ENCODE peak calls at places on chromosomes 7 and 10, in ten cellular contexts. One of them, this sample, is unnamed.

GRCh38 chr7:50632561-50633413 is 67.6 kb upstream of the DDC start:
- DNase-seq in Caki2: peak
- DNase-seq in neuronal stem cell: no peak
- DNase-seq in activated naive CD4-positive, alpha-beta T cell treated with anti-CD3 and anti-CD28 coated beads for 36 hours: peak
- DNase-seq in bronchial epithelial cell: peak
- DNase-seq in posterior cingulate gyrus: no peak
- DNase-seq in brain pericyte: no peak
- DNase-seq in ascending aorta: no peak
- DNase-seq in GM23248: peak
- DNase-seq in mucosa of gallbladder: peak
- DNase-seq in this sample: peak

GRCh38 chr10:61618388-61618961 is 44.3 kb upstream of the CABCOCO1 start:
- DNase-seq in bronchial epithelial cell: no peak
- DNase-seq in mucosa of gallbladder: no peak
- DNase-seq in ascending aorta: no peak
- DNase-seq in GM23248: no peak
- DNase-seq in brain pericyte: no peak
- DNase-seq in posterior cingulate gyrus: no peak
- DNase-seq in neuronal stem cell: no peak
- DNase-seq in activated naive CD4-positive, alpha-beta T cell treated with anti-CD3 and anti-CD28 coated beads for 36 hours: no peak
- DNase-seq in Caki2: no peak
- DNase-seq in this sample: no peak

GRCh38 chr10:78218833-78219490 is 185.3 kb downstream of the RPS24 start:
- DNase-seq in ascending aorta: no peak
- DNase-seq in Caki2: no peak
- DNase-seq in GM23248: no peak
- DNase-seq in activated naive CD4-positive, alpha-beta T cell treated with anti-CD3 and anti-CD28 coated beads for 36 hours: no peak
- DNase-seq in neuronal stem cell: no peak
- DNase-seq in posterior cingulate gyrus: no peak
- DNase-seq in bronchial epithelial cell: no peak
- DNase-seq in mucosa of gallbladder: no peak
- DNase-seq in brain pericyte: no peak
- DNase-seq in this sample: no peak

GRCh38 chr7:5689118-5689517 is 92.3 kb downstream of the RNF216 start:
- DNase-seq in brain pericyte: no peak
- DNase-seq in neuronal stem cell: no peak
- DNase-seq in mucosa of gallbladder: no peak
- DNase-seq in GM23248: peak
- DNase-seq in activated naive CD4-positive, alpha-beta T cell treated with anti-CD3 and anti-CD28 coated beads for 36 hours: peak
- DNase-seq in posterior cingulate gyrus: no peak
- DNase-seq in bronchial epithelial cell: peak
- DNase-seq in Caki2: no peak
- DNase-seq in ascending aorta: no peak
- DNase-seq in this sample: no peak

GRCh38 chr7:158085741-158086695 is 501.6 kb downstream of the PTPRN2 start:
- DNase-seq in Caki2: no peak
- DNase-seq in mucosa of gallbladder: no peak
- DNase-seq in bronchial epithelial cell: no peak
- DNase-seq in activated naive CD4-positive, alpha-beta T cell treated with anti-CD3 and anti-CD28 coated beads for 36 hours: no peak
- DNase-seq in posterior cingulate gyrus: no peak
- DNase-seq in GM23248: no peak
- DNase-seq in ascending aorta: no peak
- DNase-seq in brain pericyte: no peak
- DNase-seq in neuronal stem cell: no peak
- DNase-seq in this sample: no peak

GRCh38 chr10:119364941-119365340 is 157.6 kb downstream of the GRK5 start:
- DNase-seq in brain pericyte: no peak
- DNase-seq in bronchial epithelial cell: peak
- DNase-seq in activated naive CD4-positive, alpha-beta T cell treated with anti-CD3 and anti-CD28 coated beads for 36 hours: no peak
- DNase-seq in posterior cingulate gyrus: no peak
- DNase-seq in GM23248: peak
- DNase-seq in Caki2: no peak
- DNase-seq in neuronal stem cell: no peak
- DNase-seq in ascending aorta: no peak
- DNase-seq in mucosa of gallbladder: no peak
- DNase-seq in this sample: no peak

GRCh38 chr7:3193721-3194120 is 107.3 kb upstream of the SDK1 start:
- DNase-seq in Caki2: no peak
- DNase-seq in mucosa of gallbladder: no peak
- DNase-seq in ascending aorta: no peak
- DNase-seq in brain pericyte: no peak
- DNase-seq in bronchial epithelial cell: no peak
- DNase-seq in neuronal stem cell: no peak
- DNase-seq in posterior cingulate gyrus: no peak
- DNase-seq in activated naive CD4-positive, alpha-beta T cell treated with anti-CD3 and anti-CD28 coated beads for 36 hours: no peak
- DNase-seq in GM23248: no peak
- DNase-seq in this sample: no peak

GRCh38 chr7:513521-514166 is 6.0 kb downstream of the PDGFA start:
- DNase-seq in GM23248: peak
- DNase-seq in neuronal stem cell: no peak
- DNase-seq in bronchial epithelial cell: no peak
- DNase-seq in Caki2: no peak
- DNase-seq in brain pericyte: no peak
- DNase-seq in ascending aorta: no peak
- DNase-seq in activated naive CD4-positive, alpha-beta T cell treated with anti-CD3 and anti-CD28 coated beads for 36 hours: no peak
- DNase-seq in posterior cingulate gyrus: no peak
- DNase-seq in mucosa of gallbladder: no peak
- DNase-seq in this sample: no peak

This sample was measured in A673.